ENCODE peak calls at places on chromosomes 1 and 21, in eight cellular contexts. O is Karpas-422, R is fibroblast of lung, M is astrocyte of the cerebellum, W is fibroblast of pulmonary artery, L is neural progenitor cell, Q is SK-N-MC, T is ovary. I is an unnamed sample.

GRCh38 chr1:116711061-116711582 is 43.1 kb upstream of the CD2 start:
- DNase-seq in O (no peak), R (no peak), M (no peak), W (no peak), L (peak; percentile 27), Q (no peak), T (no peak), I (no peak)

GRCh38 chr1:21229246-21230000 is 52.7 kb upstream of the EIF4G3 start:
- DNase-seq in O (no peak), R (peak; percentile 36), M (no peak), W (peak; percentile 88), L (no peak), Q (no peak), T (no peak), I (peak; percentile 88)

GRCh38 chr1:41830711-41831110 is 88.0 kb downstream of the HIVEP3 start:
- DNase-seq in O (no peak), R (no peak), M (no peak), W (peak; percentile 87), L (no peak), Q (no peak), T (no peak), I (no peak)

GRCh38 chr1:149877211-149877946 is 22.0 kb upstream of the BOLA1 start:
- DNase-seq in O (no peak), R (no peak), M (no peak), W (no peak), L (no peak), Q (no peak), T (no peak), I (no peak)

GRCh38 chr1:56626546-56626945 is 18.6 kb upstream of the PRKAA2 start:
- DNase-seq in O (no peak), R (peak; percentile 55), M (no peak), W (peak; percentile 15), L (no peak), Q (no peak), T (no peak), I (peak; percentile 18)

GRCh38 chr21:39527067-39527595 is 75.4 kb downstream of the SH3BGR start:
- DNase-seq in O (no peak), R (no peak), M (no peak), W (no peak), L (no peak), Q (no peak), T (no peak), I (no peak)

GRCh38 chr1:9875636-9876000 is 34.5 kb downstream of the CTNNBIP1 start:
- DNase-seq in O (no peak), R (no peak), M (no peak), W (no peak), L (no peak), Q (no peak), T (no peak), I (no peak)

GRCh38 chr1:87449348-87449963 is 120.8 kb downstream of the LMO4 start:
- DNase-seq in O (peak; percentile 43), R (peak; percentile 5), M (no peak), W (peak; percentile 24), L (no peak), Q (no peak), T (no peak), I (no peak)

GRCh38 chr1:220876511-220877347 is 2.5 kb upstream of the HLX start:
- DNase-seq in O (no peak), R (peak; percentile 29), M (no peak), W (no peak), L (peak; percentile 86), Q (no peak), T (no peak), I (no peak)
- H3K4me3 ChIP-seq in O (no peak overlapping the region), R (no peak overlapping the region), M (peak overlapping the region; percentile 4), W (no peak overlapping the region), L (peak overlapping the region; percentile 52), Q (no peak overlapping the region), T (no peak overlapping the region), I (no peak overlapping the region)

GRCh38 chr1:58902830-58903229 is 119.0 kb upstream of the JUN start:
- DNase-seq in O (no peak), R (no peak), M (no peak), W (no peak), L (no peak), Q (no peak), T (no peak), I (no peak)

GRCh38 chr1:58905628-58906256 is 121.9 kb upstream of the JUN start:
- DNase-seq in O (no peak), R (no peak), M (no peak), W (no peak), L (no peak), Q (no peak), T (no peak), I (no peak)

GRCh38 chr1:58905126-58905490 is 121.3 kb upstream of the JUN start:
- DNase-seq in O (no peak), R (no peak), M (no peak), W (no peak), L (no peak), Q (no peak), T (no peak), I (no peak)

GRCh38 chr1:58903450-58904298 is 119.8 kb upstream of the JUN start:
- DNase-seq in O (peak; percentile 56), R (peak; percentile 94), M (peak; percentile 53), W (peak; percentile 94), L (peak; percentile 72), Q (no peak), T (peak; percentile 96), I (peak; percentile 98)

DNA sequence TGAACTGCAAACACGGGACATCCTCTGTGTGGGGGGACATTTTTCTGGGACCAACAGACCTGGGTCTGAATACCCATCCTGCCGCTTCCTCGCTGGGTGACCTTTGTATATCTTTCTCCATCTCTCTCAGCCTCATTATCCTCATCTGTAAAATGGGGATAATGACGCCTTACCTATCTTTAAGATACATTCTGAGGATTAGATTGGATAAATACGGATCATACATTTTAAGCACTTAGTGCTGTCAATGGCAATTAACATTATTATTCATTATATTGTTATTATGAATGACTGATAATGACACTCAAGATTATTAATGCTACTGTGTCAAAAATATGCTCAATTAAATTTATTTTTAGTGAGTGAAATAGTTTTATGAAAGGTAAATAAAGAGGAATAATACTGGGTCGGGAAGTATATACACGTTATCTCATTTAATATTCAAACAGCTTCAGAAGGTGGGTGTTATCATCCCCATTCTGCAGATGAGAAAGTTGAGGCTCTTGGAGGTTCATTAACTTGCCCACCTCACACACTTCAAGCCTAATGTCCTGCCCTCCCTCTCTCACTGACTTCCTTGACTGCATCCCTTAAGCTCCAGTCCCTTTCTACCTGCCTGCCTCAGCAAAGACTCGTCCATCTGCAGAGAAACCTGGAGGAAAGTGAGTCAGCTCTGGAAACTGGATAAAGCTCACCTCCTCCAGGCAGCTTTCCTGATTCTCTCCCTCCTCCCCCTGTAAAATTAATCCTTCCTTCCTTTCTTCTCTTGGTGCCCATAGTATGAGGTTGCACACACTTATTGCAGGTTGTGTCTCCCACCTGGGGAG is 120.7 kb upstream of the JUN start:
- DNase-seq in O (no peak), R (no peak), M (no peak), W (no peak), L (no peak), Q (no peak), T (no peak), I (no peak)
- H3K4me3 ChIP-seq in O (peak overlapping the region; percentile 59), R (peak overlapping the region; percentile 15), M (peak overlapping the region; percentile 45), W (peak overlapping the region; percentile 44), L (peak overlapping the region; percentile 54), Q (no peak overlapping the region), T (peak overlapping the region; percentile 46), I (peak overlapping the region; percentile 51)

GRCh38 chr1:200238311-200238710 is 171.5 kb downstream of the ZNF281 start:
- DNase-seq in O (no peak), R (no peak), M (no peak), W (no peak), L (no peak), Q (no peak), T (no peak), I (peak; percentile 28)

GRCh38 chr1:200245492-200245891 is 164.3 kb downstream of the ZNF281 start:
- DNase-seq in O (no peak), R (peak; percentile 39), M (no peak), W (peak; percentile 45), L (no peak), Q (no peak), T (no peak), I (peak; percentile 79)

GRCh38 chr1:200243042-200243437 is 166.8 kb downstream of the ZNF281 start:
- DNase-seq in O (no peak), R (peak; percentile 72), M (peak; percentile 24), W (no peak), L (peak; percentile 55), Q (peak; percentile 61), T (no peak), I (peak; percentile 53)

GRCh38 chr1:200240655-200241054 is 169.2 kb downstream of the ZNF281 start:
- DNase-seq in O (no peak), R (no peak), M (no peak), W (peak; percentile 7), L (no peak), Q (no peak), T (no peak), I (no peak)

DNA sequence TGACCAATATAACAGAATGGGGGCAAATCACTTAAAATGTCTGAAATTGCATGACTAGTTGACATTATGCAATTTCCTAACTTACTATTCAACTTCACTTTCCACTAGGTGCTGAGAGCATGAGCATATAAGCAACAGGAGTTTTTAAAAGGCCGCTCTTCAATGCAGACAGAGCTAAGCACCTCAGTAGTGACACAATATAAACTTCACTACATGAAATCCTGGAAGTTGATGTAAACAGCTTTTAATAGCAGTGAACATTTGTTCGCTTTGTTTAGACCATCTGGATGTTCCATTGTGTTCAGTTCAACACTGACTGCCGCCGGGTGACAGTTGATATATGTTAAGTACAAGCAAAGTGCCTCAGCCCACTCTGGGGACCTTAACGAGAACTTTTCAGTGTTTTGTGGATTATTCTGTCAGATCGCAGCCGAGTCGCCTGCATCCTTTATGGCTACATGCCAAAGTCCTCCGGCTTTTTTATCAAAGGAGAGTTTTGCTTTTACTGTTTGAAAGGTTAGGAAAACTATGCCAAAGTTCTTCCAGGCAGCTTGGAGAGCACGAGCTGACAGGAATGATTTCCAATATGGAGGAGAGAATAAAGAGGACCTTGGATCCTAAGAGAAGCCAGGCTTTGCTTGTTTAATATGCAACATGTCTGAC is 167.3 kb downstream of the ZNF281 start:
- DNase-seq in O (no peak), R (peak; percentile 54), M (no peak), W (peak; percentile 33), L (peak; percentile 49), Q (no peak), T (no peak), I (peak; percentile 7)
- H3K4me3 ChIP-seq in O (no peak overlapping the region), R (no peak overlapping the region), M (peak overlapping the region; percentile 13), W (no peak overlapping the region), L (no peak overlapping the region), Q (peak overlapping the region; percentile 79), T (no peak overlapping the region), I (peak overlapping the region; percentile 50)

GRCh38 chr1:160578694-160579191 is 553 bp downstream of the CD84 start:
- DNase-seq in O (peak; percentile 55), R (no peak), M (no peak), W (no peak), L (no peak), Q (no peak), T (no peak), I (no peak)

GRCh38 chr1:160579216-160579701 is at the start of gene CD84:
- DNase-seq in O (peak; percentile 69), R (no peak), M (no peak), W (no peak), L (no peak), Q (no peak), T (no peak), I (no peak)

GRCh38 chr1:160576866-160577265 is 2.4 kb downstream of the CD84 start:
- DNase-seq in O (no peak), R (no peak), M (no peak), W (no peak), L (no peak), Q (no peak), T (no peak), I (no peak)

GRCh38 chr1:160577661-160578060 is 1.6 kb downstream of the CD84 start:
- DNase-seq in O (no peak), R (no peak), M (no peak), W (no peak), L (no peak), Q (no peak), T (no peak), I (no peak)

GRCh38 chr1:160578175-160578693 is 1.1 kb downstream of the CD84 start:
- DNase-seq in O (peak; percentile 65), R (no peak), M (no peak), W (no peak), L (no peak), Q (no peak), T (no peak), I (no peak)
- H3K4me3 ChIP-seq in O (peak overlapping the region; percentile 66), R (no peak overlapping the region), M (no peak overlapping the region), W (no peak overlapping the region), L (no peak overlapping the region), Q (no peak overlapping the region), T (no peak overlapping the region), I (no peak overlapping the region)

I was measured in foreskin fibroblast.